ENCODE peak calls at places on chromosomes 12 and 14, in four cellular contexts. R, Y, C and G are unnamed samples.

GRCh38 chr14:54209501-54210231 is 187.1 kb upstream of the CDKN3 start:
- DNase-seq in Y (no peak), R (no peak), C (peak; percentile 75), G (peak; percentile 53)

GRCh38 chr12:38151991-38152700 is 164.4 kb upstream of the ALG10B start:
- DNase-seq in R (no peak), Y (no peak), C (no peak), G (no peak)

GRCh38 chr12:49093746-49094103 is 876 bp downstream of the DHH start:
- DNase-seq in R (no peak), C (no peak), Y (no peak), G (no peak)

GRCh38 chr12:99154264-99154982 is 493.1 kb upstream of the GARIN6 start:
- DNase-seq in R (no peak), C (no peak), Y (no peak), G (no peak)

GRCh38 chr12:71007025-71007424 is 86.5 kb upstream of the PTPRR start:
- DNase-seq in R (no peak), Y (no peak), C (no peak), G (no peak)

GRCh38 chr14:65074449-65075155 is 27.7 kb downstream of the MAX start:
- DNase-seq in R (no peak), C (no peak), Y (peak; percentile 13), G (no peak)

GRCh38 chr14:39555749-39556148 is 123.5 kb upstream of the FBXO33 start:
- DNase-seq in R (no peak), Y (no peak), C (no peak), G (no peak)

GRCh38 chr12:90897316-90897715 is 57.7 kb downstream of the CCER1 start:
- DNase-seq in Y (no peak), C (no peak), R (no peak), G (no peak)

GRCh38 chr12:6952121-6952859 is 1.1 kb downstream of the PTPN6 start:
- DNase-seq in R (no peak), Y (no peak), C (no peak), G (no peak)

GRCh38 chr14:104353221-104353920 is 215.0 kb downstream of the KIF26A start:
- DNase-seq in Y (no peak), R (no peak), C (no peak), G (no peak)

GRCh38 chr14:36901846-36902245 is 240.2 kb downstream of the PAX9 start:
- DNase-seq in R (no peak), C (peak; percentile 3), Y (no peak), G (no peak)

GRCh38 chr12:13005649-13006048 is 5.6 kb upstream of the HEBP1 start:
- DNase-seq in R (no peak), C (no peak), Y (no peak), G (no peak)

GRCh38 chr14:96197969-96198368 is 6.7 kb upstream of the BDKRB2 start:
- DNase-seq in Y (no peak), C (no peak), R (no peak), G (no peak)

GRCh38 chr12:127761880-127762279 is 505.1 kb upstream of the TMEM132C start:
- DNase-seq in R (no peak), Y (no peak), C (no peak), G (no peak)

GRCh38 chr12:43453761-43454160 is 98.2 kb downstream of the ADAMTS20 start:
- DNase-seq in C (peak; percentile 3), R (no peak), Y (no peak), G (no peak)

GRCh38 chr14:100585448-100586152 is 1.6 kb downstream of the BEGAIN start:
- DNase-seq in C (no peak), Y (no peak), R (no peak), G (no peak)

GRCh38 chr12:122909442-122910288 is 13.7 kb upstream of the VPS37B start:
- DNase-seq in Y (no peak), C (no peak), R (no peak), G (no peak)

GRCh38 chr14:75303415-75303814 is 24.8 kb downstream of the FOS start:
- DNase-seq in Y (peak; percentile 80), R (no peak), C (peak; percentile 83), G (peak; percentile 54)

GRCh38 chr14:34693228-34693939 is 21.0 kb downstream of the CFL2 start:
- DNase-seq in C (peak; percentile 42), R (no peak), Y (peak; percentile 24), G (peak; percentile 47)

GRCh38 chr14:28902930-28903329 is 136.3 kb downstream of the FOXG1 start:
- DNase-seq in C (peak; percentile 1), Y (no peak), R (no peak), G (no peak)

GRCh38 chr14:67221248-67221981 is 19.8 kb upstream of the PALS1 start:
- DNase-seq in R (no peak), Y (no peak), C (peak; percentile 68), G (peak; percentile 83)

GRCh38 chr14:69399750-69400149 is 1.3 kb downstream of the SLC39A9 start:
- DNase-seq in Y (no peak), C (no peak), R (no peak), G (no peak)

GRCh38 chr14:77154421-77154820 is 12.8 kb upstream of the ZDHHC22 start:
- DNase-seq in R (no peak), Y (no peak), C (no peak), G (no peak)

GRCh38 chr12:51828951-51829581 is 19.5 kb downstream of the FIGNL2 start:
- DNase-seq in C (no peak), R (no peak), Y (no peak), G (no peak)

GRCh38 chr12:29735604-29736003 is 48.1 kb downstream of the TMTC1 start:
- DNase-seq in R (no peak), Y (no peak), C (no peak), G (no peak)

GRCh38 chr14:24079521-24080141 is 8.3 kb downstream of the CPNE6 start:
- DNase-seq in C (no peak), R (no peak), Y (no peak), G (no peak)

GRCh38 chr12:30926243-30927209 is at the start of gene TSPAN11:
- DNase-seq in Y (no peak), R (no peak), C (peak; percentile 81), G (no peak)

GRCh38 chr14:69715725-69716482 is 51.0 kb upstream of the SRSF5 start:
- DNase-seq in Y (no peak), C (peak; percentile 76), R (no peak), G (peak; percentile 93)

GRCh38 chr12:62813031-62813829 is 121.7 kb downstream of the PPM1H start:
- DNase-seq in C (peak; percentile 88), Y (peak; percentile 61), R (peak; percentile 42), G (peak; percentile 40)

GRCh38 chr14:87522575-87522974 is 470.4 kb downstream of the GALC start:
- DNase-seq in C (no peak), Y (peak; percentile 11), R (no peak), G (peak; percentile 66)

GRCh38 chr14:68408680-68409079 is 384.2 kb downstream of the ZFP36L1 start:
- DNase-seq in R (no peak), Y (peak; percentile 53), C (peak; percentile 61), G (no peak)

GRCh38 chr14:68695326-68695768 is 97.5 kb downstream of the ZFP36L1 start:
- DNase-seq in R (peak; percentile 50), C (peak; percentile 99), Y (no peak), G (peak; percentile 100)

GRCh38 chr12:96208346-96208745 is 14.2 kb downstream of the ELK3 start:
- DNase-seq in R (no peak), Y (no peak), C (peak; percentile 91), G (peak; percentile 74)

GRCh38 chr12:17097674-17098073 is 491.7 kb upstream of the LMO3 start:
- DNase-seq in C (no peak), R (no peak), Y (no peak), G (no peak)

GRCh38 chr12:56488041-56488955 is at the start of gene GLS2:
- DNase-seq in Y (no peak), R (peak; percentile 56), C (peak; percentile 85), G (peak; percentile 84)

GRCh38 chr12:124296916-124297351 is 2.0 kb downstream of the RFLNA start:
- DNase-seq in Y (no peak), C (peak; percentile 22), R (no peak), G (no peak)

GRCh38 chr12:93020998-93021597 is 92.0 kb upstream of the EEA1 start:
- DNase-seq in Y (no peak), C (no peak), R (no peak), G (no peak)

DNA sequence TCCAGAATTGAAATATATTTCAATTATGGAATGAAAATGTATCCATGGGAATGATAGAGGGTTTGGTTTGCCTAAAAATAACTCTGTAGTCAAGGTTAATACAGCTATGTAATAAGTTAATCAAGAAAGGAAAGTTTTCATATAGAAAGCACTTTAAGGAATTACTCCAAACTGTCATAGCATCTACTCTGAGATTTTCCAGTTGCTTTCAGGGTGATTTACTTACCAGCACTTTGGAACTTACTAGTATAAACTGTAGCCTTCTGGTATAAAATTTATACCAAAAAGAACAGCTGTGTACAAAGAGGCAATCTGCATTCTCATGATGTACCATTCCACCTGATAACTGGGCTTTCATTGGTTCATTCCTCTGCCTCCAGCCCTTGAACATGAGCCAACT is 87.1 kb downstream of the ARF6 start:
- DNase-seq in R (no peak), Y (no peak), C (no peak), G (no peak)
- H3K4me1 ChIP-seq in R (peaks cover 29% of the 10 kb centered on the region), Y (peaks cover 59% of the 10 kb centered on the region), C (peaks cover 39% of the 10 kb centered on the region), G (peaks cover 12% of the 10 kb centered on the region)

GRCh38 chr12:50258167-50258551 is 25.2 kb downstream of the LIMA1 start:
- DNase-seq in Y (no peak), C (peak; percentile 46), R (no peak), G (peak; percentile 25)
- H3K4me1 ChIP-seq in Y (peaks cover 16% of the 10 kb centered on the region), C (peaks cover 36% of the 10 kb centered on the region), R (peaks cover 85% of the 10 kb centered on the region), G (peaks cover 62% of the 10 kb centered on the region)

DNA sequence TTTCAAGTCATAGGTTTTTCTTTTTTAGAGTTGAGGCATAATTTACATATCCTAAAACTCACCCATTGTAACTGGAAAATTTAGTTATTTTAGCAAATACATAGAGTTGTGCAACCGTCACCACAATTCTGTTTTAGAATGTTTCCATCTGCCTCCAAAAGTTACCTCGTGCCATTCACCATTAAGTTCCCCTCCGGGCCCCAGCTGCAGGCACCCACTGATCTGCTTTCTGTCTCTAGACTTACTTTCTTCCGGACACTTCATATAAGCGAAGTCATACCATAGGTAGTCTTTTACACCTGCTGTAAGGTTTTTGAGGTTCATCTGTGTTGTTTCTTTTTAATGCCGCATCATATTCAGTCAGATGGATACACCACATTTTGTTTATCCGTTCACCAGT is 28.7 kb downstream of the PPP2R5C start:
- DNase-seq in Y (peak; percentile 59), C (no peak), R (no peak), G (no peak)
- H3K4me1 ChIP-seq in Y (peaks cover 48% of the 10 kb centered on the region), C (peaks cover 4% of the 10 kb centered on the region), R (no peaks in the 10 kb centered on the region), G (peaks cover 4% of the 10 kb centered on the region)

GRCh38 chr12:27537855-27538675 is 14.1 kb downstream of the PPFIBP1 start:
- DNase-seq in R (no peak), Y (peak; percentile 22), C (peak; percentile 55), G (no peak)
- H3K4me1 ChIP-seq in R (peaks cover 41% of the 10 kb centered on the region), Y (peaks cover 70% of the 10 kb centered on the region), C (peaks cover 58% of the 10 kb centered on the region), G (peaks cover 38% of the 10 kb centered on the region)